ENCODE peak calls at places on chromosomes 16 and 17, in six cellular contexts. U is tibial nerve, X is A549, K is HCT116, I is heart left ventricle, J is uterus. C is an unnamed sample.

GRCh38 chr17:46943511-46944393 is 20.8 kb downstream of the GOSR2 start:
- DNase-seq in U (no peak), K (no peak), I (no peak), X (no peak), J (no peak), C (no peak)

GRCh38 chr16:78460428-78460827 is 361.0 kb downstream of the WWOX start:
- DNase-seq in I (no peak), J (no peak), U (no peak), K (no peak), X (peak; percentile 14), C (no peak)

GRCh38 chr17:74042744-74043486 is 160.6 kb upstream of the RPL38 start:
- DNase-seq in J (peak; percentile 15), X (peak; percentile 85), K (peak; percentile 91), U (no peak), I (peak; percentile 47), C (no peak)

GRCh38 chr17:5003214-5003867 is 5.6 kb downstream of the KIF1C start:
- DNase-seq in X (no peak), U (no peak), K (no peak), J (no peak), I (no peak), C (no peak)

GRCh38 chr16:83686726-83687125 is 121.1 kb upstream of the HSBP1 start:
- DNase-seq in X (no peak), J (no peak), I (no peak), U (no peak), K (no peak), C (no peak)

GRCh38 chr17:57396515-57396921 is 140.2 kb downstream of the MSI2 start:
- DNase-seq in J (no peak), I (no peak), U (no peak), K (no peak), X (no peak), C (no peak)

GRCh38 chr17:1494736-1495253 is 2.3 kb upstream of the MYO1C start:
- DNase-seq in J (no peak), I (no peak), X (no peak), K (no peak), U (no peak), C (no peak)

GRCh38 chr16:813204-813915 is 12.8 kb upstream of the GNG13 start:
- DNase-seq in I (no peak), X (no peak), U (no peak), K (no peak), J (no peak), C (peak; percentile 59)

GRCh38 chr16:81175325-81175891 is 63.1 kb upstream of the BCO1 start:
- DNase-seq in X (peak; percentile 80), K (no peak), I (no peak), J (no peak), U (no peak), C (no peak)

GRCh38 chr17:81510798-81511549 is 1.6 kb downstream of the ACTG1 start:
- DNase-seq in I (peak; percentile 54), K (no peak), J (no peak), U (no peak), X (peak; percentile 65), C (peak; percentile 64)

GRCh38 chr17:80712089-80712488 is 167.5 kb downstream of the RPTOR start:
- DNase-seq in U (no peak), J (no peak), I (no peak), X (no peak), K (no peak), C (no peak)

GRCh38 chr17:17388657-17389496 is 85.7 kb downstream of the NT5M start:
- DNase-seq in U (no peak), X (no peak), K (no peak), I (no peak), J (no peak), C (no peak)

GRCh38 chr17:17937450-17937849 is 34.8 kb downstream of the TOM1L2 start:
- DNase-seq in U (no peak), X (no peak), K (no peak), J (no peak), I (no peak), C (no peak)

GRCh38 chr17:2343421-2343820 is 6.1 kb downstream of the SGSM2 start:
- DNase-seq in K (no peak), I (no peak), U (no peak), X (no peak), J (no peak), C (peak; percentile 70)

GRCh38 chr16:7321661-7322060 is 11.0 kb upstream of the RBFOX1 start:
- DNase-seq in K (no peak), X (no peak), J (no peak), U (no peak), I (no peak), C (no peak)

GRCh38 chr17:73007447-73007846 is 85.0 kb downstream of the SLC39A11 start:
- DNase-seq in K (no peak), I (peak; percentile 38), X (no peak), U (no peak), J (no peak), C (no peak)

GRCh38 chr16:85162478-85163277 is 50.4 kb upstream of the CIBAR2 start:
- DNase-seq in I (peak; percentile 76), X (no peak), U (peak; percentile 52), K (no peak), J (peak; percentile 84), C (peak; percentile 60)

GRCh38 chr16:16857603-16858283 is 478.8 kb downstream of the NPIPA7 start:
- DNase-seq in U (no peak), J (no peak), X (peak; percentile 91), I (no peak), K (no peak), C (no peak)

GRCh38 chr16:16861546-16861945 is 482.6 kb downstream of the NPIPA7 start:
- DNase-seq in J (no peak), I (peak; percentile 31), U (no peak), X (peak; percentile 52), K (peak; percentile 18), C (peak; percentile 73)

GRCh38 chr16:16857012-16857411 is 478.1 kb downstream of the NPIPA7 start:
- DNase-seq in I (no peak), U (no peak), J (no peak), K (no peak), X (no peak), C (no peak)
- H3K4me1 ChIP-seq in I (no peaks in the 10 kb centered on the region), U (no peaks in the 10 kb centered on the region), J (no peaks in the 10 kb centered on the region), K (no peaks in the 10 kb centered on the region), X (peaks cover 47% of the 10 kb centered on the region), C (no peaks in the 10 kb centered on the region)

GRCh38 chr17:7260601-7261376 is 1.5 kb downstream of the CLDN7 start:
- DNase-seq in U (no peak), J (no peak), I (no peak), K (no peak), X (no peak), C (peak; percentile 85)

GRCh38 chr17:7263071-7263800 is 958 bp upstream of the CLDN7 start:
- DNase-seq in U (no peak), K (peak; percentile 79), J (no peak), X (peak; percentile 46), I (no peak), C (peak; percentile 92)

GRCh38 chr17:7260151-7260550 is 2.1 kb downstream of the CLDN7 start:
- DNase-seq in J (no peak), X (no peak), I (no peak), U (no peak), K (no peak), C (no peak)

GRCh38 chr17:7262192-7263070 is at the start of gene CLDN7:
- DNase-seq in X (no peak), U (no peak), K (peak; percentile 93), I (no peak), J (no peak), C (peak; percentile 93)

GRCh38 chr17:7261377-7262191 is 694 bp downstream of the CLDN7 start:
- DNase-seq in J (no peak), U (no peak), X (no peak), I (no peak), K (no peak), C (peak; percentile 64)
- TF ChIP-seq POLR2A in J (no peak), U (no peak), X (no peak), I (no peak), K (no peak), C (no peak)

DNA sequence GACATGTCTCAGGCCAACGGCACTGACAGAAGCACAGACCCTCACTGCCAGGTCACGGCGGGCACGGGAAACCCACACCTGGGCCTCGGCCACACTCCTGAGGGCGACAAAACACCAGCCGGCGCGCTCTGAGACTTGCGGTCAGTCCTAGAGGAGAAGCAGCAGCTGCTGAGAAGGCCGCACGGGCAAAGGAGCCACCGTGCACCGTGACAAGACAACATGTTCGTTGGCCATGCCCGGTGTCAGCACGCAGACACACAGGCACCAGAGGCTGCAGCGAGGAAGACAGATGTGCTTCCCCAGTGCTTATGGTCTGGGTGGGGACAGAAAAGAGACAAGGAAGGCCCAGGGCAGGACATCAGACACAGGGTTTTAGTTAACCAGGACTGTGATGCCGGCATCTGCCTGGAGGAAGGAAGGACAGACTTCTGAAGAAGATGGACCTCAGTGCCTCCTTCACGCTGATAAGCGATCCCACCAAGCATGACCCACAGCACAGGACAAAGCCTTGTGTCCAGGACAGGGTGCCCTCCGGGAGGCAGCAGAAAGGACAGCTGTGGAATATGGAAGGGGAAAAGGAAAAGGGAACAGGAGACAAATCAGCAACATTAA is 84.0 kb downstream of the ANKRD11 start:
- DNase-seq in K (no peak), J (no peak), I (peak; percentile 22), X (no peak), U (no peak), C (no peak)
- H3K4me1 ChIP-seq in K (peaks cover 48% of the 10 kb centered on the region), J (peaks cover 21% of the 10 kb centered on the region), I (peaks cover 32% of the 10 kb centered on the region), X (peaks cover 55% of the 10 kb centered on the region), U (peaks cover 98% of the 10 kb centered on the region), C (peaks cover 38% of the 10 kb centered on the region)

GRCh38 chr17:28320215-28321061 is 1.4 kb downstream of the TMEM97 start:
- DNase-seq in X (no peak), J (no peak), U (no peak), K (no peak), I (no peak), C (no peak)

GRCh38 chr17:28317965-28318758 is 838 bp upstream of the TMEM97 start:
- DNase-seq in K (no peak), U (no peak), J (no peak), I (no peak), X (no peak), C (no peak)

GRCh38 chr17:28317099-28317964 is 1.7 kb upstream of the TMEM97 start:
- DNase-seq in K (no peak), I (no peak), X (no peak), U (no peak), J (no peak), C (no peak)

GRCh38 chr17:28315846-28316705 is 2.9 kb upstream of the TMEM97 start:
- DNase-seq in X (no peak), U (no peak), I (no peak), J (no peak), K (no peak), C (no peak)

DNA sequence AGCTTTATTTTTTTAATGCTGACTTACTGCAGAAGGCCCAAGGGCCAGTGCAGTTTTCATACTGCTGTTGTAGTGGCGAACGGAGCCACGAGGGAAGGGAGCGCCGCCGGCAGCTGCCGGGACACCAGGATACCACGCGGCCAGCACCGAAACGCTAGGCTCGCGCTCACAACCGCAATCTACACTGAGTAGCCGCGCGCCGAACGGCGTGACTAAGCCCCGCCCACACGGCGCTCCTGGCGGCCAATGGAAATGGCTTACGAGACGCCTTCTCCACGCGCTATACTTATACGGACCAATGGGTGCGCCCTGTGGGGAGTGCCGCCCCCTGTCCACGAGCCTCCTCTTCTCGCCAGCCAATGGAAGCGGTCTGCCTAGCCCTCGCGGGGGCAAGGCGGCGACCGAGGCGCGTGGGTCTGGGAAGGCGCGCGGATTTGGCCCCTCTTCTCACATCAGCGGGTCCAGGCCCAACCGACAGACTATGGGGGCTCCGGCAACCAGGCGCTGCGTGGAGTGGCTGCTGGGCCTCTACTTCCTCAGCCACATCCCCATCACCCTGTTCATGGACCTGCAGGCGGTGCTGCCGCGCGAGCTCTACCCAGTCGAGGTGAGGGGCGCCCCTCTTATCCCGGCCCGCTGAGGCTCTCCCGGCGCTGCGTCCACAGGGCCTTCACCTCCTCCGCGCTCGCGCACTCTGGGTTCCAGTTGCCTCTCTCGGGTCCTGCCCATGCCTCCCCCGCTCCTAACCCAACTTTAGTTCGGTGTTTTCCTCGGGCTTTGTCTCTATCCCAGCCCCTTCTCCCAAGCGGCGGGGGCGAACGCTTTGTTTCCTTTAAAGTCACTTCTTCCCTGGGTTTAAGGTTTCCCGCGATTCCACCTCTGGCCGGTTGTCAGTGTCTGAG is at the start of gene TMEM97:
- DNase-seq in I (peak; percentile 97), X (peak; percentile 98), K (peak; percentile 90), U (peak; percentile 90), J (peak; percentile 94), C (peak; percentile 98)
- TF ChIP-seq POLR2A in I (no peak), X (peak; percentile 80), K (peak; percentile 29), U (peak; percentile 68), J (peak; percentile 33), C (peak; percentile 20)